ENCODE peak calls at places on chromosomes 12 and 14, in six cellular contexts. M is H9, C is IMR-90, Z is neuronal stem cell, W is H1, V is mesendoderm. B is an unnamed sample.

GRCh38 chr12:94980577-94980976 is 22.9 kb downstream of the NDUFA12 start:
- DNase-seq in M (no peak), C (peak; percentile 42), Z (no peak), W (no peak), V (no peak), B (peak; percentile 48)

GRCh38 chr14:69366069-69366468 is 32.0 kb downstream of the ERH start:
- DNase-seq in M (no peak), C (no peak), Z (no peak), W (no peak), V (no peak), B (no peak)

GRCh38 chr14:104741803-104742251 is 11.1 kb upstream of the SIVA1 start:
- DNase-seq in M (no peak), C (no peak), Z (no peak), W (no peak), V (no peak), B (no peak)

GRCh38 chr14:105283899-105284298 is 16.9 kb downstream of the BRF1 start:
- DNase-seq in M (no peak), C (no peak), Z (no peak), W (no peak), V (no peak), B (no peak)

GRCh38 chr12:106139422-106140141 is 828 bp upstream of the NUAK1 start:
- DNase-seq in M (peak; percentile 95), C (peak; percentile 66), Z (peak; percentile 79), W (peak; percentile 77), V (peak; percentile 94), B (peak; percentile 82)

GRCh38 chr14:101377069-101377468 is 184.2 kb upstream of the DIO3 start:
- DNase-seq in M (no peak), C (no peak), Z (no peak), W (no peak), V (no peak), B (no peak)

GRCh38 chr12:111222520-111222919 is 146.4 kb downstream of the PHETA1 start:
- DNase-seq in M (no peak), C (no peak), Z (no peak), W (no peak), V (no peak), B (no peak)

GRCh38 chr12:2429032-2429431 is 365.7 kb upstream of the FKBP4 start:
- DNase-seq in M (no peak), C (no peak), Z (no peak), W (no peak), V (no peak), B (no peak)

GRCh38 chr12:94516985-94517384 is 57.3 kb upstream of the CEP83 start:
- DNase-seq in M (no peak), C (peak; percentile 39), Z (no peak), W (no peak), V (no peak), B (peak; percentile 7)

GRCh38 chr14:95054346-95055280 is 102.7 kb downstream of the DICER1 start:
- DNase-seq in M (peak; percentile 18), C (no peak), Z (no peak), W (no peak), V (no peak), B (no peak)

GRCh38 chr12:44155349-44155748 is 319.5 kb downstream of the TMEM117 start:
- DNase-seq in M (no peak), C (no peak), Z (no peak), W (no peak), V (peak; percentile 33), B (no peak)

GRCh38 chr14:105398044-105398725 is at the start of gene TEX22:
- DNase-seq in M (peak; percentile 77), C (peak; percentile 64), Z (peak; percentile 39), W (peak; percentile 43), V (peak; percentile 69), B (peak; percentile 65)

GRCh38 chr14:29627141-29627540 is 300.5 kb downstream of the PRKD1 start:
- DNase-seq in M (no peak), C (peak; percentile 57), Z (no peak), W (no peak), V (peak; percentile 42), B (no peak)

GRCh38 chr14:83975435-83976222 is 1554.3 kb upstream of the FLRT2 start:
- DNase-seq in M (peak; percentile 32), C (peak; percentile 67), Z (no peak), W (no peak), V (peak; percentile 87), B (peak; percentile 33)

GRCh38 chr12:132493482-132494178 is 3.7 kb downstream of the FBRSL1 start:
- DNase-seq in M (no peak), C (no peak), Z (no peak), W (no peak), V (no peak), B (no peak)
- H3K4ac ChIP-seq in M (no peak overlapping the region), C (no peak overlapping the region), Z (no peak overlapping the region), W (no peak overlapping the region), V (no peak overlapping the region), B (no peak overlapping the region)

GRCh38 chr12:113221997-113222729 is 899 bp downstream of the TPCN1 start:
- DNase-seq in M (no peak), C (no peak), Z (no peak), W (no peak), V (no peak), B (no peak)
- H3K4ac ChIP-seq in M (no peak overlapping the region), C (peak overlapping the region; percentile 58), Z (no peak overlapping the region), W (no peak overlapping the region), V (peak overlapping the region; percentile 25), B (peak overlapping the region; percentile 96)

DNA sequence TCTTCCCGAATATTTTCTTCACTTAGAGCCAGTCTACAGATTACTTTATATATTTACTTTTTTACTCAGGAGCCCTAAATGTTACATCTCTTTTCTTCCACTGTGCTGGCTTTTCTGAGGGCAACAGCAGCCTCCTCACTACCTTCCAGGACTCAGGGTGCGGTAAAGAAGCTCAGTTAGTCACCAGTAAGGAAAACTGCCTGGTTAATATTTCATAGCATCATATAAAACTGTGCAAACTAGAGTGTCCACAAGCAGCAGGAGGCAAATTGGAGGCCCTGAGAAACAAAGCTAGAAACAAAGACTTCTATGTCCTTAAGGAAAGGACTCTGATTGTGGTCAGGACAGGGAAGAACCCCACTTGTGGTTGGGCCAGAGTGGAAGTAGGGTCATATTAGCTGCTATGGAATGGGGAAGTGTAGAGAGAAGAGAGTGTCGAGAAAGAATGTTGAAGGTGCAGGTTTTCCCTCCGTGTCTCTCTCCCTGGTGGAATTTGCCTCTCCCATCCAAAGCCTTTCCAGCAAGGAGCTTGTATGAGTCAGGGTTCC is 220.1 kb downstream of the SLC15A4 start:
- DNase-seq in M (no peak), C (no peak), Z (no peak), W (no peak), V (no peak), B (no peak)
- H3K4ac ChIP-seq in M (no peak overlapping the region), C (no peak overlapping the region), Z (no peak overlapping the region), W (no peak overlapping the region), V (no peak overlapping the region), B (no peak overlapping the region)

GRCh38 chr14:65496178-65496993 is 83.9 kb downstream of the FUT8 start:
- DNase-seq in M (no peak), C (peak; percentile 17), Z (no peak), W (no peak), V (no peak), B (peak; percentile 6)

GRCh38 chr14:65500075-65500474 is 87.5 kb downstream of the FUT8 start:
- DNase-seq in M (no peak), C (no peak), Z (no peak), W (no peak), V (no peak), B (no peak)

GRCh38 chr14:65502676-65503124 is 90.2 kb downstream of the FUT8 start:
- DNase-seq in M (no peak), C (peak; percentile 78), Z (no peak), W (no peak), V (no peak), B (peak; percentile 26)

GRCh38 chr14:65499138-65499537 is 86.6 kb downstream of the FUT8 start:
- DNase-seq in M (no peak), C (no peak), Z (no peak), W (no peak), V (no peak), B (no peak)

GRCh38 chr14:65501328-65501727 is 88.8 kb downstream of the FUT8 start:
- DNase-seq in M (no peak), C (no peak), Z (no peak), W (no peak), V (no peak), B (no peak)
- H3K4ac ChIP-seq in M (no peak overlapping the region), C (no peak overlapping the region), Z (no peak overlapping the region), W (no peak overlapping the region), V (no peak overlapping the region), B (no peak overlapping the region)

DNA sequence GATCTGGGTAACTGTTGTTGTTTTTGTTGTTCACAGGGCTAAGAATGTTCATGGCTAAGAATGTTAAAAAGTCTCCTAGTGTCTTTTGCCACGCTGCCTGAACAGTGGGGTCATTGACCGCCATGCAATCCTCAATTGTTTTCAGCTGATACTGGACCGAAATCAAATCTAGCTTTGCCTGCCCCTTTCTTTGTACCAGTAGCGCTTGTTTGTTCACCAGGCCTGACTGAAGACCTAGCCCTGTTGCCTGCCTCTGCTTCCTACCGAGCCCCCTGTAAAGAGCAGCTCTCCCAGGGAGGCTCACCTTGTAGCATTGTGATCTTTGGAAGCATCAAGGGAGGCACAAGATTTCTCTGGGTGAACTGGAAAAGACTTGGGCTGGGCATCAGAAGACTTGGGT is 6.7 kb downstream of the PSEN1 start:
- DNase-seq in M (no peak), C (no peak), Z (peak; percentile 12), W (no peak), V (no peak), B (no peak)
- H3K4ac ChIP-seq in M (no peak overlapping the region), C (no peak overlapping the region), Z (no peak overlapping the region), W (no peak overlapping the region), V (no peak overlapping the region), B (peak overlapping the region; percentile 75)